ENCODE peak calls at places on chromosome 18, in four cellular contexts. T is neural progenitor cell, G is tibial artery, U is mesenchymal stem cell. H is an unnamed sample.
A peak's percentile ranks its signal among the peaks of the same experiment; 100 is the strongest.

GRCh38 chr18:75618146-75618545 is 190.6 kb upstream of the SMIM21 start:
- DNase-seq in T (no peak), G (no peak), U (no peak), H (no peak)

GRCh38 chr18:73684651-73685050 is 463.0 kb downstream of the FBXO15 start:
- DNase-seq in T (no peak), G (no peak), U (peak; percentile 26), H (no peak)

GRCh38 chr18:44819944-44820510 is 139.3 kb downstream of the SETBP1 start:
- DNase-seq in T (no peak), G (peak; percentile 92), U (no peak), H (peak; percentile 60)

GRCh38 chr18:12749136-12749535 is 46.3 kb downstream of the PSMG2 start:
- DNase-seq in T (no peak), G (no peak), U (no peak), H (no peak)

GRCh38 chr18:70384181-70384790 is 95.4 kb downstream of the SOCS6 start:
- DNase-seq in T (no peak), G (no peak), U (peak; percentile 67), H (no peak)

GRCh38 chr18:54532222-54532621 is 58.8 kb upstream of the DYNAP start:
- DNase-seq in T (no peak), G (no peak), U (no peak), H (no peak)

GRCh38 chr18:80067321-80067720 is 33.1 kb downstream of the RBFA start:
- DNase-seq in T (no peak), G (no peak), U (no peak), H (no peak)

GRCh38 chr18:28120811-28121210 is 56.1 kb downstream of the CDH2 start:
- DNase-seq in T (no peak), G (no peak), U (no peak), H (no peak)

GRCh38 chr18:61683856-61684255 is 209.0 kb downstream of the RNF152 start:
- DNase-seq in T (no peak), G (no peak), U (no peak), H (no peak)

GRCh38 chr18:63025251-63025710 is 294.3 kb downstream of the BCL2 start:
- DNase-seq in T (peak; percentile 75), G (no peak), U (no peak), H (no peak)

GRCh38 chr18:7987284-7987976 is 420.3 kb downstream of the PTPRM start:
- DNase-seq in T (no peak), G (no peak), U (peak; percentile 43), H (no peak)

GRCh38 chr18:75654928-75655745 is 227.6 kb upstream of the SMIM21 start:
- DNase-seq in T (peak; percentile 79), G (no peak), U (no peak), H (no peak)

GRCh38 chr18:76412818-76413565 is 82.0 kb downstream of the ZNF516 start:
- DNase-seq in T (no peak), G (no peak), U (no peak), H (no peak)

GRCh38 chr18:42931501-42931900 is 184.0 kb downstream of the RIT2 start:
- DNase-seq in T (no peak), G (no peak), U (peak; percentile 91), H (no peak)

GRCh38 chr18:33716061-33716683 is 138.2 kb downstream of the ASXL3 start:
- DNase-seq in T (no peak), G (no peak), U (no peak), H (no peak)

GRCh38 chr18:11146238-11146946 is 3.0 kb downstream of the PIEZO2 start:
- DNase-seq in T (no peak), G (no peak), U (no peak), H (peak; percentile 69)

GRCh38 chr18:31652355-31652754 is 32.0 kb downstream of the B4GALT6 start:
- DNase-seq in T (no peak), G (no peak), U (no peak), H (no peak)

GRCh38 chr18:47519706-47520105 is 268.2 kb upstream of the SKOR2 start:
- DNase-seq in T (no peak), G (no peak), U (no peak), H (no peak)

GRCh38 chr18:48928787-48929186 is 22.0 kb downstream of the SMAD7 start:
- DNase-seq in T (peak; percentile 35), G (peak; percentile 89), U (peak; percentile 78), H (peak; percentile 85)

GRCh38 chr18:33116376-33116775 is 324.1 kb downstream of the CCDC178 start:
- DNase-seq in T (no peak), G (no peak), U (no peak), H (no peak)

GRCh38 chr18:74549591-74550104 is 15.3 kb downstream of the CNDP1 start:
- DNase-seq in T (no peak), G (no peak), U (no peak), H (no peak)

GRCh38 chr18:46242185-46242584 is 138.0 kb downstream of the HAUS1 start:
- DNase-seq in T (no peak), G (no peak), U (no peak), H (no peak)

GRCh38 chr18:32160547-32160946 is 29.3 kb upstream of the MEP1B start:
- DNase-seq in T (no peak), G (no peak), U (no peak), H (no peak)

GRCh38 chr18:57666818-57667497 is 45.3 kb upstream of the NARS1 start:
- DNase-seq in T (no peak), G (no peak), U (peak; percentile 49), H (no peak)

GRCh38 chr18:904135-905090 is at the start of gene ADCYAP1:
- DNase-seq in T (peak; percentile 82), G (no peak), U (peak; percentile 17), H (no peak)

GRCh38 chr18:45626330-45627203 is 11.3 kb downstream of the SLC14A2 start:
- DNase-seq in T (peak; percentile 90), G (peak; percentile 74), U (peak; percentile 22), H (peak; percentile 19)

DNA sequence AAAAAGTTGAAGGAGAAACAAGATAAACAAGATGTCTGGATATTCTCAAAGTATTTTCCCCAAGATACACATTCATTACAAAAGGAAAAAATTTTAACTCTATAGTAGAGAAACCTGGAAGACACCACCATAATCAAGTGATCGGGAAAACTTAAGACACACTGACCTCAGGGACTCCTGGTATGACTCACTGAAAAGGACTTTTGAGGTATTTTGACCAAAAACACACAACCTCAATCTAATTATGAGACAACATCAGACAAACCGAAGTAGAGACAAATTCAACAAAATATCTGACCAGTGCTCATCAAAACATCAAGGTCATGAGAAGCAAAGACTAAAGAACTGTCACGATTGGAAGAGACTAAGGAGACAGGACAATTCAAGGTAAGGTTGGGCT is 34.7 kb downstream of the LPIN2 start:
- DNase-seq in T (no peak), G (no peak), U (no peak), H (no peak)
- H3K4me3 ChIP-seq in T (no peak overlapping the region), G (peak overlapping the region; percentile 24), U (no peak overlapping the region), H (no peak overlapping the region)

GRCh38 chr18:22846088-22846683 is 86.9 kb upstream of the RBBP8 start:
- DNase-seq in T (peak; percentile 13), G (no peak), U (peak; percentile 15), H (no peak)
- H3K4me1 ChIP-seq in T (peaks cover 12% of the 10 kb centered on the region), G (peaks cover 7% of the 10 kb centered on the region), U (no peaks in the 10 kb centered on the region), H (no peaks in the 10 kb centered on the region)

GRCh38 chr18:50192903-50193795 is 1.8 kb downstream of the MYO5B start:
- DNase-seq in T (peak; percentile 34), G (no peak), U (no peak), H (no peak)

GRCh38 chr18:50196261-50196660 is 1.3 kb upstream of the MYO5B start:
- DNase-seq in T (no peak), G (no peak), U (no peak), H (no peak)

GRCh38 chr18:50195689-50196088 is 742 bp upstream of the MYO5B start:
- DNase-seq in T (no peak), G (no peak), U (no peak), H (no peak)

GRCh38 chr18:50194623-50195532 is at the start of gene MYO5B:
- DNase-seq in T (peak; percentile 92), G (no peak), U (no peak), H (peak; percentile 70)

GRCh38 chr18:50193796-50194622 is 938 bp downstream of the MYO5B start:
- DNase-seq in T (peak; percentile 58), G (no peak), U (no peak), H (no peak)
- H3K4me3 ChIP-seq in T (peak overlapping the region; percentile 80), G (peak overlapping the region; percentile 66), U (peak overlapping the region; percentile 69), H (peak overlapping the region; percentile 62)

GRCh38 chr18:9123520-9123919 is 13.1 kb upstream of the ANKRD12 start:
- DNase-seq in T (no peak), G (no peak), U (no peak), H (no peak)

GRCh38 chr18:9117980-9118841 is 15.7 kb downstream of the NDUFV2 start:
- DNase-seq in T (no peak), G (no peak), U (peak; percentile 65), H (no peak)

GRCh38 chr18:9115984-9116383 is 13.5 kb downstream of the NDUFV2 start:
- DNase-seq in T (no peak), G (no peak), U (no peak), H (no peak)

GRCh38 chr18:9124824-9125223 is 11.8 kb upstream of the ANKRD12 start:
- DNase-seq in T (no peak), G (no peak), U (no peak), H (no peak)

DNA sequence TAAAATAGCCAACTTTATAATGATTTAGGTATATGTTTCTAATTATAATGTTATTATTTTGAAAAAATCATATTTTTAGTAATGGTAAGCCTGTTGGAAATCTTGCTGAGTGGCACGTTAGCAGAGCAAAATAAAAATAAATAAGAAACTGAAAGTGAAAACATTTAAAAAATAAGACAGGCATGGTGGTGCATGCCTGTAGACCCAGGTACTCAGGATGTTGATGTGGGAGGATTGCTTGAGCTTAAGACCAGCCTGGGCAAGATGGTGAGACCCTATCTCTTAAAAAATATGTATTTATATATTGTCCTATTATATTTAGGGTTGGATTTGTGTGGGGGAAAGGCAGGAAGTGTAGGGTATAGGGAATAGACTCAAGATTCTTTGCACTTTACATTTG is 15.8 kb upstream of the ANKRD12 start:
- DNase-seq in T (no peak), G (no peak), U (no peak), H (no peak)
- H3K4me1 ChIP-seq in T (no peaks in the 10 kb centered on the region), G (peaks cover 47% of the 10 kb centered on the region), U (peaks cover 2% of the 10 kb centered on the region), H (no peaks in the 10 kb centered on the region)

DNA sequence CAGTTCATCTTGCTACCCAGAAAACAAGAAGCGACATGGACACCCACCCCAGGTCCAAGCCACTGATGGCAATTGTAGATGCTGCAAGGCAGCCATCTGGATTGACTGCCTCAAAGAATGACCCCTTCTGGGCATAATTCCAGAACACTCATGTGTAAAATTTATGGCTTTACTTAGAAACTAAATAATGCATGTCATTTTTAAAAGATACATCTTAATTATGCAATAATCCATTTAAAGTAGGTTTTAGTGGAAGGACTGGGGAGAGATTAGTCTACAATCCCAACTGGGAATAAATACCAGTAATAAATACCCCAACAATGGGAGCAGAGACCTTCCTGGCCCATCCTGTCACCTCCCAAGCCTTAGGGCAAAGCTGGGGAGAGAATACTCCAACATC is 247.7 kb downstream of the SS18 start:
- DNase-seq in T (no peak), G (no peak), U (no peak), H (no peak)
- H3K4me3 ChIP-seq in T (no peak overlapping the region), G (no peak overlapping the region), U (no peak overlapping the region), H (no peak overlapping the region)

DNA sequence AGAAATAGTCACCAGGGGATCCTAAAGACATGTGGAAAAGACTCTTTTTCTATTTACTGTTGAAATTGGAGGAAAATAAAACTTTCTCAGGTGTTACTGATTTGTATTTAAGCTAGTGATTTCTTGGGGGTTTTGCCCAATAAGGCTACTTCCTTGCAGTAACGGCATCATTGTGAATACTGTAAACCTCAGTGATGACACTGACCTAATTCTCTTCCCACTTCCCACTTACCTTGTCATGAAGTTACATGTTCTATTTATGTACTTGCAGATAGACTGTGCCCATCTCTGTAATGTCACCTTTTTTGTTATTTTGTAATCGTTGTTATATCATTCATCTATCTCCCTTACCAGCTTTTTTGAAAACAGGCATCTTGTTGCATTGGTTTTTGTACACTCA is 134.5 kb downstream of the KIAA1328 start:
- DNase-seq in T (no peak), G (no peak), U (no peak), H (no peak)
- H3K4me1 ChIP-seq in T (no peaks in the 10 kb centered on the region), G (no peaks in the 10 kb centered on the region), U (no peaks in the 10 kb centered on the region), H (no peaks in the 10 kb centered on the region)